ENCODE peak calls at places on chromosomes 7 and 10, in nine cellular contexts. One of them, this sample, is unnamed.
A peak's percentile ranks its signal among the peaks of the same experiment; 100 is the strongest.

GRCh38 chr10:14553434-14553833 is 221.3 kb downstream of the FAM107B start:
- DNase-seq in activated gamma-delta T cell treated with Interleukin-2 at 50 U/mL for 16 hours: no peak
- DNase-seq in SW 1271: no peak
- DNase-seq in cardiac fibroblast: peak; percentile 68
- DNase-seq in BE2C: no peak
- DNase-seq in T1000: peak; percentile 83
- DNase-seq in T-helper 2 cell: no peak
- DNase-seq in GF-D8: peak; percentile 93
- DNase-seq in effector memory CD4-positive, alpha-beta T cell: no peak
- DNase-seq in this sample: no peak

GRCh38 chr10:28796606-28797512 is 119.5 kb downstream of the BAMBI start:
- DNase-seq in SW 1271: no peak
- DNase-seq in BE2C: peak; percentile 36
- DNase-seq in GF-D8: no peak
- DNase-seq in activated gamma-delta T cell treated with Interleukin-2 at 50 U/mL for 16 hours: no peak
- DNase-seq in cardiac fibroblast: peak; percentile 85
- DNase-seq in T1000: no peak
- DNase-seq in T-helper 2 cell: no peak
- DNase-seq in effector memory CD4-positive, alpha-beta T cell: no peak
- DNase-seq in this sample: no peak

GRCh38 chr7:113873554-113874151 is 45.2 kb downstream of the PPP1R3A start:
- DNase-seq in T1000: no peak
- DNase-seq in cardiac fibroblast: no peak
- DNase-seq in BE2C: no peak
- DNase-seq in effector memory CD4-positive, alpha-beta T cell: no peak
- DNase-seq in activated gamma-delta T cell treated with Interleukin-2 at 50 U/mL for 16 hours: no peak
- DNase-seq in T-helper 2 cell: no peak
- DNase-seq in SW 1271: no peak
- DNase-seq in GF-D8: no peak
- DNase-seq in this sample: no peak

GRCh38 chr7:113143486-113144257 is 25.3 kb upstream of the SMIM30 start:
- DNase-seq in T1000: no peak
- DNase-seq in BE2C: no peak
- DNase-seq in activated gamma-delta T cell treated with Interleukin-2 at 50 U/mL for 16 hours: no peak
- DNase-seq in effector memory CD4-positive, alpha-beta T cell: no peak
- DNase-seq in T-helper 2 cell: no peak
- DNase-seq in SW 1271: no peak
- DNase-seq in GF-D8: no peak
- DNase-seq in cardiac fibroblast: no peak
- DNase-seq in this sample: no peak

GRCh38 chr10:79298403-79299244 is 48.6 kb upstream of the PPIF start:
- DNase-seq in activated gamma-delta T cell treated with Interleukin-2 at 50 U/mL for 16 hours: no peak
- DNase-seq in effector memory CD4-positive, alpha-beta T cell: no peak
- DNase-seq in cardiac fibroblast: peak; percentile 96
- DNase-seq in T1000: peak; percentile 90
- DNase-seq in SW 1271: peak; percentile 69
- DNase-seq in T-helper 2 cell: no peak
- DNase-seq in GF-D8: no peak
- DNase-seq in BE2C: peak; percentile 61
- DNase-seq in this sample: no peak

GRCh38 chr10:106474891-106475290 is 689.6 kb downstream of the SORCS1 start:
- DNase-seq in GF-D8: no peak
- DNase-seq in SW 1271: no peak
- DNase-seq in T-helper 2 cell: no peak
- DNase-seq in BE2C: no peak
- DNase-seq in effector memory CD4-positive, alpha-beta T cell: no peak
- DNase-seq in activated gamma-delta T cell treated with Interleukin-2 at 50 U/mL for 16 hours: no peak
- DNase-seq in cardiac fibroblast: peak; percentile 36
- DNase-seq in T1000: no peak
- DNase-seq in this sample: no peak

GRCh38 chr7:1136841-1137516 is 23.0 kb downstream of the ZFAND2A start:
- DNase-seq in T-helper 2 cell: no peak
- DNase-seq in effector memory CD4-positive, alpha-beta T cell: no peak
- DNase-seq in GF-D8: peak; percentile 29
- DNase-seq in BE2C: no peak
- DNase-seq in activated gamma-delta T cell treated with Interleukin-2 at 50 U/mL for 16 hours: no peak
- DNase-seq in T1000: no peak
- DNase-seq in cardiac fibroblast: no peak
- DNase-seq in SW 1271: peak; percentile 56
- DNase-seq in this sample: no peak

GRCh38 chr7:33248663-33249062 is 119.3 kb downstream of the BBS9 start:
- DNase-seq in SW 1271: no peak
- DNase-seq in activated gamma-delta T cell treated with Interleukin-2 at 50 U/mL for 16 hours: no peak
- DNase-seq in T-helper 2 cell: no peak
- DNase-seq in BE2C: no peak
- DNase-seq in GF-D8: no peak
- DNase-seq in effector memory CD4-positive, alpha-beta T cell: no peak
- DNase-seq in T1000: no peak
- DNase-seq in cardiac fibroblast: peak; percentile 42
- DNase-seq in this sample: no peak

GRCh38 chr10:88553116-88553752 is 29.9 kb downstream of the RNLS start:
- DNase-seq in T-helper 2 cell: peak; percentile 12
- DNase-seq in GF-D8: no peak
- DNase-seq in effector memory CD4-positive, alpha-beta T cell: no peak
- DNase-seq in cardiac fibroblast: peak; percentile 91
- DNase-seq in BE2C: peak; percentile 39
- DNase-seq in activated gamma-delta T cell treated with Interleukin-2 at 50 U/mL for 16 hours: peak; percentile 21
- DNase-seq in T1000: peak; percentile 11
- DNase-seq in SW 1271: peak; percentile 49
- DNase-seq in this sample: no peak

GRCh38 chr10:95513941-95514392 is 47.2 kb downstream of the SORBS1 start:
- DNase-seq in effector memory CD4-positive, alpha-beta T cell: no peak
- DNase-seq in cardiac fibroblast: peak; percentile 42
- DNase-seq in T1000: peak; percentile 30
- DNase-seq in BE2C: no peak
- DNase-seq in T-helper 2 cell: no peak
- DNase-seq in activated gamma-delta T cell treated with Interleukin-2 at 50 U/mL for 16 hours: no peak
- DNase-seq in GF-D8: no peak
- DNase-seq in SW 1271: no peak
- DNase-seq in this sample: no peak

GRCh38 chr7:43583424-43584199 is 704 bp downstream of the STK17A start:
- DNase-seq in GF-D8: peak; percentile 64
- DNase-seq in activated gamma-delta T cell treated with Interleukin-2 at 50 U/mL for 16 hours: peak; percentile 60
- DNase-seq in T1000: no peak
- DNase-seq in cardiac fibroblast: peak; percentile 56
- DNase-seq in BE2C: peak; percentile 77
- DNase-seq in SW 1271: peak; percentile 59
- DNase-seq in effector memory CD4-positive, alpha-beta T cell: peak; percentile 52
- DNase-seq in T-helper 2 cell: peak; percentile 74
- DNase-seq in this sample: peak; percentile 90

GRCh38 chr7:139246905-139247304 is 15.9 kb downstream of the UBN2 start:
- DNase-seq in activated gamma-delta T cell treated with Interleukin-2 at 50 U/mL for 16 hours: no peak
- DNase-seq in GF-D8: no peak
- DNase-seq in T-helper 2 cell: no peak
- DNase-seq in BE2C: no peak
- DNase-seq in T1000: no peak
- DNase-seq in cardiac fibroblast: peak; percentile 88
- DNase-seq in SW 1271: no peak
- DNase-seq in effector memory CD4-positive, alpha-beta T cell: no peak
- DNase-seq in this sample: no peak

GRCh38 chr7:133082390-133082766 is 488 bp upstream of the CHCHD3 start:
- DNase-seq in GF-D8: no peak
- DNase-seq in cardiac fibroblast: no peak
- DNase-seq in BE2C: no peak
- DNase-seq in T-helper 2 cell: no peak
- DNase-seq in effector memory CD4-positive, alpha-beta T cell: no peak
- DNase-seq in T1000: no peak
- DNase-seq in activated gamma-delta T cell treated with Interleukin-2 at 50 U/mL for 16 hours: no peak
- DNase-seq in SW 1271: no peak
- DNase-seq in this sample: no peak

GRCh38 chr10:17758200-17758599 is 6.2 kb downstream of the TMEM236 start:
- DNase-seq in GF-D8: no peak
- DNase-seq in cardiac fibroblast: no peak
- DNase-seq in effector memory CD4-positive, alpha-beta T cell: no peak
- DNase-seq in activated gamma-delta T cell treated with Interleukin-2 at 50 U/mL for 16 hours: no peak
- DNase-seq in BE2C: no peak
- DNase-seq in T1000: no peak
- DNase-seq in SW 1271: no peak
- DNase-seq in T-helper 2 cell: no peak
- DNase-seq in this sample: no peak

GRCh38 chr10:33363112-33363511 is 28.6 kb upstream of the NRP1 start:
- DNase-seq in T-helper 2 cell: no peak
- DNase-seq in effector memory CD4-positive, alpha-beta T cell: no peak
- DNase-seq in SW 1271: no peak
- DNase-seq in BE2C: no peak
- DNase-seq in GF-D8: no peak
- DNase-seq in activated gamma-delta T cell treated with Interleukin-2 at 50 U/mL for 16 hours: no peak
- DNase-seq in cardiac fibroblast: no peak
- DNase-seq in T1000: no peak
- DNase-seq in this sample: no peak

GRCh38 chr7:1344981-1345701 is 112.5 kb downstream of the UNCX start:
- DNase-seq in T-helper 2 cell: no peak
- DNase-seq in activated gamma-delta T cell treated with Interleukin-2 at 50 U/mL for 16 hours: no peak
- DNase-seq in BE2C: peak; percentile 5
- DNase-seq in SW 1271: no peak
- DNase-seq in effector memory CD4-positive, alpha-beta T cell: no peak
- DNase-seq in T1000: no peak
- DNase-seq in cardiac fibroblast: no peak
- DNase-seq in GF-D8: no peak
- DNase-seq in this sample: no peak

GRCh38 chr7:3200504-3200903 is 100.5 kb upstream of the SDK1 start:
- DNase-seq in activated gamma-delta T cell treated with Interleukin-2 at 50 U/mL for 16 hours: no peak
- DNase-seq in GF-D8: no peak
- DNase-seq in T-helper 2 cell: no peak
- DNase-seq in T1000: no peak
- DNase-seq in cardiac fibroblast: peak; percentile 68
- DNase-seq in BE2C: no peak
- DNase-seq in effector memory CD4-positive, alpha-beta T cell: no peak
- DNase-seq in SW 1271: peak; percentile 16
- DNase-seq in this sample: peak; percentile 67

GRCh38 chr10:132105302-132105995 is 39.7 kb downstream of the JAKMIP3 start:
- DNase-seq in T-helper 2 cell: no peak
- DNase-seq in SW 1271: no peak
- DNase-seq in T1000: no peak
- DNase-seq in activated gamma-delta T cell treated with Interleukin-2 at 50 U/mL for 16 hours: no peak
- DNase-seq in BE2C: no peak
- DNase-seq in effector memory CD4-positive, alpha-beta T cell: no peak
- DNase-seq in cardiac fibroblast: no peak
- DNase-seq in GF-D8: no peak
- DNase-seq in this sample: no peak

GRCh38 chr7:137151056-137151731 is 192.3 kb downstream of the PTN start:
- DNase-seq in GF-D8: no peak
- DNase-seq in cardiac fibroblast: peak; percentile 41
- DNase-seq in T-helper 2 cell: no peak
- DNase-seq in activated gamma-delta T cell treated with Interleukin-2 at 50 U/mL for 16 hours: no peak
- DNase-seq in BE2C: no peak
- DNase-seq in effector memory CD4-positive, alpha-beta T cell: no peak
- DNase-seq in SW 1271: no peak
- DNase-seq in T1000: no peak
- DNase-seq in this sample: no peak

GRCh38 chr10:42816917-42817316 is 34.3 kb downstream of the BMS1 start:
- DNase-seq in activated gamma-delta T cell treated with Interleukin-2 at 50 U/mL for 16 hours: no peak
- DNase-seq in T1000: no peak
- DNase-seq in T-helper 2 cell: no peak
- DNase-seq in SW 1271: no peak
- DNase-seq in GF-D8: no peak
- DNase-seq in effector memory CD4-positive, alpha-beta T cell: no peak
- DNase-seq in BE2C: no peak
- DNase-seq in cardiac fibroblast: no peak
- DNase-seq in this sample: no peak

GRCh38 chr10:21989453-21990154 is 13.9 kb downstream of the DNAJC1 start:
- DNase-seq in SW 1271: peak; percentile 51
- DNase-seq in effector memory CD4-positive, alpha-beta T cell: no peak
- DNase-seq in T-helper 2 cell: no peak
- DNase-seq in cardiac fibroblast: peak; percentile 77
- DNase-seq in GF-D8: peak; percentile 37
- DNase-seq in T1000: no peak
- DNase-seq in activated gamma-delta T cell treated with Interleukin-2 at 50 U/mL for 16 hours: peak; percentile 14
- DNase-seq in BE2C: peak; percentile 58
- DNase-seq in this sample: no peak

GRCh38 chr10:73424478-73424877 is 8.9 kb downstream of the MSS51 start:
- DNase-seq in effector memory CD4-positive, alpha-beta T cell: no peak
- DNase-seq in BE2C: no peak
- DNase-seq in activated gamma-delta T cell treated with Interleukin-2 at 50 U/mL for 16 hours: no peak
- DNase-seq in cardiac fibroblast: no peak
- DNase-seq in T-helper 2 cell: no peak
- DNase-seq in T1000: no peak
- DNase-seq in GF-D8: no peak
- DNase-seq in SW 1271: no peak
- DNase-seq in this sample: no peak

GRCh38 chr10:77643795-77644468 is 6.3 kb upstream of the KCNMA1 start:
- DNase-seq in SW 1271: peak; percentile 63
- DNase-seq in GF-D8: peak; percentile 8
- DNase-seq in BE2C: peak; percentile 53
- DNase-seq in T1000: peak; percentile 25
- DNase-seq in effector memory CD4-positive, alpha-beta T cell: no peak
- DNase-seq in T-helper 2 cell: no peak
- DNase-seq in activated gamma-delta T cell treated with Interleukin-2 at 50 U/mL for 16 hours: peak; percentile 24
- DNase-seq in cardiac fibroblast: peak; percentile 82
- DNase-seq in this sample: no peak

GRCh38 chr10:92590623-92591549 is 2.0 kb upstream of the KIF11 start:
- DNase-seq in BE2C: peak; percentile 15
- DNase-seq in activated gamma-delta T cell treated with Interleukin-2 at 50 U/mL for 16 hours: no peak
- DNase-seq in GF-D8: peak; percentile 75
- DNase-seq in effector memory CD4-positive, alpha-beta T cell: no peak
- DNase-seq in SW 1271: peak; percentile 55
- DNase-seq in T-helper 2 cell: no peak
- DNase-seq in T1000: peak; percentile 27
- DNase-seq in cardiac fibroblast: peak; percentile 73
- DNase-seq in this sample: no peak

GRCh38 chr7:30893357-30893756 is 18.3 kb upstream of the AQP1 start:
- DNase-seq in GF-D8: no peak
- DNase-seq in T1000: no peak
- DNase-seq in BE2C: no peak
- DNase-seq in T-helper 2 cell: no peak
- DNase-seq in activated gamma-delta T cell treated with Interleukin-2 at 50 U/mL for 16 hours: no peak
- DNase-seq in SW 1271: no peak
- DNase-seq in cardiac fibroblast: peak; percentile 12
- DNase-seq in effector memory CD4-positive, alpha-beta T cell: no peak
- DNase-seq in this sample: peak; percentile 88

GRCh38 chr7:155629171-155629570 is 15.3 kb upstream of the RBM33 start:
- DNase-seq in BE2C: no peak
- DNase-seq in GF-D8: no peak
- DNase-seq in T1000: no peak
- DNase-seq in T-helper 2 cell: no peak
- DNase-seq in effector memory CD4-positive, alpha-beta T cell: no peak
- DNase-seq in cardiac fibroblast: no peak
- DNase-seq in SW 1271: no peak
- DNase-seq in activated gamma-delta T cell treated with Interleukin-2 at 50 U/mL for 16 hours: no peak
- DNase-seq in this sample: no peak

GRCh38 chr7:37633048-37633447 is 50.5 kb upstream of the GPR141 start:
- DNase-seq in cardiac fibroblast: no peak
- DNase-seq in GF-D8: no peak
- DNase-seq in T-helper 2 cell: no peak
- DNase-seq in BE2C: no peak
- DNase-seq in effector memory CD4-positive, alpha-beta T cell: no peak
- DNase-seq in T1000: no peak
- DNase-seq in SW 1271: no peak
- DNase-seq in activated gamma-delta T cell treated with Interleukin-2 at 50 U/mL for 16 hours: no peak
- DNase-seq in this sample: no peak

GRCh38 chr7:41975854-41976253 is 261.2 kb downstream of the GLI3 start:
- DNase-seq in SW 1271: no peak
- DNase-seq in cardiac fibroblast: peak; percentile 59
- DNase-seq in T-helper 2 cell: no peak
- DNase-seq in BE2C: no peak
- DNase-seq in T1000: no peak
- DNase-seq in GF-D8: no peak
- DNase-seq in activated gamma-delta T cell treated with Interleukin-2 at 50 U/mL for 16 hours: no peak
- DNase-seq in effector memory CD4-positive, alpha-beta T cell: no peak
- DNase-seq in this sample: no peak